ENCODE peak calls at places on chromosomes 16 and 17, in nine cellular contexts. M is prostate gland, J is breast epithelium, T is transverse colon, H is endothelial cell of umbilical vein, A is esophagus muscularis mucosa, V is SK-N-SH, K is HCT116, C is vagina. R is an unnamed sample.
A peak's percentile ranks its signal among the peaks of the same experiment; 100 is the strongest.

GRCh38 chr17:29084476-29085148 is 41.7 kb downstream of the PIPOX start:
- DNase-seq in M (no peak), J (no peak), T (peak; percentile 19), H (no peak), A (no peak), V (peak; percentile 90), K (no peak), C (no peak), R (peak; percentile 83)

GRCh38 chr17:69175812-69176517 is 34.3 kb upstream of the ABCA6 start:
- DNase-seq in M (no peak), J (no peak), T (no peak), H (peak; percentile 42), A (no peak), V (no peak), K (peak; percentile 77), C (no peak), R (no peak)

GRCh38 chr16:11432856-11433395 is 87.7 kb downstream of the RMI2 start:
- DNase-seq in M (no peak), J (no peak), T (no peak), H (no peak), A (no peak), V (no peak), K (no peak), C (no peak), R (no peak)

GRCh38 chr16:10870137-10870776 is 6.7 kb upstream of the CIITA start:
- DNase-seq in M (no peak), J (no peak), T (no peak), H (no peak), A (no peak), V (no peak), K (no peak), C (no peak), R (no peak)

GRCh38 chr16:68972720-68973119 is 129.4 kb downstream of the TANGO6 start:
- DNase-seq in M (no peak), J (no peak), T (peak; percentile 17), H (peak; percentile 81), A (no peak), V (peak; percentile 27), K (no peak), C (no peak), R (no peak)

GRCh38 chr17:11330871-11331270 is 89.9 kb downstream of the SHISA6 start:
- DNase-seq in M (no peak), J (no peak), T (no peak), H (no peak), A (peak; percentile 89), V (no peak), K (no peak), C (no peak), R (no peak)

GRCh38 chr16:17101646-17102045 is 369.1 kb downstream of the XYLT1 start:
- DNase-seq in M (no peak), J (no peak), T (no peak), H (no peak), A (no peak), V (no peak), K (peak; percentile 54), C (no peak), R (no peak)

GRCh38 chr17:83081561-83082201 is 2.3 kb downstream of the METRNL start:
- DNase-seq in M (no peak), J (no peak), T (peak; percentile 89), H (no peak), A (no peak), V (no peak), K (no peak), C (no peak), R (peak; percentile 87)

GRCh38 chr16:67077871-67078270 is 31.9 kb upstream of the PHAF1 start:
- DNase-seq in M (no peak), J (no peak), T (no peak), H (no peak), A (no peak), V (no peak), K (no peak), C (no peak), R (no peak)

GRCh38 chr17:9647014-9647413 is 1.7 kb downstream of the USP43 start:
- DNase-seq in M (peak; percentile 31), J (no peak), T (no peak), H (no peak), A (no peak), V (no peak), K (no peak), C (no peak), R (no peak)

GRCh38 chr16:78961464-78961863 is 639.1 kb downstream of the MAF start:
- DNase-seq in M (no peak), J (no peak), T (no peak), H (no peak), A (no peak), V (no peak), K (no peak), C (no peak), R (no peak)

GRCh38 chr17:29734640-29735039 is 111.9 kb upstream of the CORO6 start:
- DNase-seq in M (no peak), J (no peak), T (no peak), H (no peak), A (no peak), V (no peak), K (no peak), C (no peak), R (no peak)

GRCh38 chr16:86218479-86219170 is 291.7 kb upstream of the FOXF1 start:
- DNase-seq in M (no peak), J (peak; percentile 5), T (no peak), H (no peak), A (no peak), V (no peak), K (no peak), C (no peak), R (peak; percentile 60)

GRCh38 chr17:78933025-78933958 is 8.1 kb upstream of the TIMP2 start:
- DNase-seq in M (no peak), J (no peak), T (peak; percentile 59), H (peak; percentile 95), A (no peak), V (peak; percentile 68), K (peak; percentile 80), C (no peak), R (peak; percentile 88)

GRCh38 chr17:68035131-68035522 is 408 bp upstream of the KPNA2 start:
- DNase-seq in M (peak; percentile 91), J (peak; percentile 92), T (peak; percentile 95), H (no peak), A (no peak), V (no peak), K (no peak), C (no peak), R (peak; percentile 96)

GRCh38 chr17:39769974-39770587 is 32.3 kb downstream of the GRB7 start:
- DNase-seq in M (peak; percentile 62), J (no peak), T (no peak), H (no peak), A (no peak), V (no peak), K (peak; percentile 63), C (no peak), R (no peak)

DNA sequence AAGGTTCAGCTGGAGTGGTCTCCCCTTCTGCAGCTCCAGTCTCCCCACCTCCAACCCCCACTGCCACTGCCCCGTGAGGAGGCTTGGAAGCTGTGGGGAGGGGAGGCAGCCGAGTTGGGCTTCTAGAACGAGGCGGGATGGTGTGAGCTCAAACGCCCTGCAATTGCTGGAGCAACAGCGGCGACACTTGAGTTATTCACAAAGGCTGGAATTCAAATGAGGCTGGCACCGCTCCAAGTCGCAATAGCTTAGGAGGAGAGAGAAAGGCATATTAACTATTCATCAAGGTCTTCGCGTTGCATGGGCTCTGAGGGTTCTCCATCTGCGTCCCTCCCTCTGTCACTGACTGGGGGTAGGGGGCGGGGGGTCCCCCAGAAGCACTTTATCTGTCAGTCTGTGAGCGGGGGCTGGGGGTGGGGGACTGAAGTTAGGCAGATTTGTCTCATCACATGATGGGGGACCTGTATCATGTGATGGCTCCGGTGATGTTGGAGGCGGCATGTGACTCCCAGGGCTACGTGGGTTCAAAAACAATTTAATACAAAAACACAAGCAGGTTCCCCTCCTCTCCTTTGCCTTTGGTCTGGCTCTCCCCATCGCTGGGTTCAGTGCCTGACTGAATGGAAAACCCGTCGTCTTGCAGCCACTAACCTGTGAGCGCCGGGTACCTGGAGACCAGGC is 70.5 kb downstream of the RBBP6 start:
- DNase-seq in M (peak; percentile 10), J (peak; percentile 53), T (peak; percentile 42), H (peak; percentile 66), A (no peak), V (peak; percentile 27), K (no peak), C (no peak), R (peak; percentile 88)
- H3K4me3 ChIP-seq in M (no peak overlapping the region), J (peak overlapping the region; percentile 18), T (no peak overlapping the region), H (no peak overlapping the region), A (peak overlapping the region; percentile 44), V (no peak overlapping the region), K (no peak overlapping the region), C (peak overlapping the region; percentile 45), R (peak overlapping the region; percentile 43)

GRCh38 chr16:27549857-27550581 is at the start of the genes GTF3C1 and KATNIP:
- DNase-seq in M (peak; percentile 100), J (peak; percentile 100), T (peak; percentile 100), H (peak; percentile 99), A (peak; percentile 100), V (peak; percentile 100), K (peak; percentile 94), C (peak; percentile 100), R (peak; percentile 100)
- TF ChIP-seq POLR2AphosphoS5 in M (peak; percentile 97), J (peak; percentile 87), T (peak; percentile 91), H (peak; percentile 67), A (peak; percentile 97), V (peak; percentile 89), K (peak; percentile 94), C (peak; percentile 90), R (peak; percentile 93)

GRCh38 chr17:17075037-17075755 is 32.9 kb downstream of the MPRIP start:
- DNase-seq in M (no peak), J (peak; percentile 58), T (no peak), H (peak; percentile 66), A (no peak), V (peak; percentile 68), K (no peak), C (no peak), R (peak; percentile 91)
- H3K27ac ChIP-seq in M (no peak overlapping the region), J (peak overlapping the region; percentile 33), T (no peak overlapping the region), H (peak overlapping the region; percentile 70), A (peak overlapping the region; percentile 47), V (peak overlapping the region; percentile 76), K (no peak overlapping the region), C (peak overlapping the region; percentile 64), R (peak overlapping the region; percentile 45)

DNA sequence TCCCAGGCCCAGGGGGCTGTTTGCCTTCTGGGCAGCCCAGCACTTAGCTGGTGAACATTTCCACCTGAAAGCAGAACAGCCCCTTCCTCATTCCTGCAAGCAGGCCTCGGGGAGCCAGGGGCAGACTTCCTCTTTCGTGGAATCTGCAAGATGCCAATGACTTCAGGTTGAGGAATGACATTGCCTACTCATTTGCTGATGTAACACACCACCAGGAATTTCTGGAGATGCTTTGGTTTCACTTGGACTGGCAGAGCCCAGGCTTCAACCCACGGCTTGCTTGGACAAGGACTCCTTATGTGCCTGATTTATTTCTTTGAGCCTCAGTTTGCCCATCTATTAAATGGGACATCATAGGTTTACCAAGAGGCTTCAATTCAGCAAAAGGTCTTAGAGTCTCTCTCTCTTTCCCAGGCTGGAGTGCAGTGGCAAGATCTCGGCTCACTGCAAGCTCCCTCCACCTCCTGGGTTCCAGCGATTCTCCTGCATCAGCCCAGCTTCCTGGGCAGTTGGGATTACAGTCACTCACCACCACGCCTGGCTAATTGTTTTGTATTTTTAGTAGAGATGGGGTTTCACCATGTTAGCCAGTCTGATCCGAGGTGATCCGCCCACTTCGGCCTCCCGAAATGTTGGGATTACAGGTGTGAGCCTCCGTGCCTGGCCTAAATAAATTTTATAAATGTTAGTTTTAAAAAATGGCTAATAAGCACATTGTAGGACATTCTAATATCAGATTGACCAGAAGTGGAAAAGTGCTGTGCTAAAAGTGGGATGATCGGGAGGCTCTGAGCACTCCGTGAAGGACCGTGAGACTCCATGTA is 874 bp upstream of the NLRP1 start:
- DNase-seq in M (no peak), J (no peak), T (no peak), H (no peak), A (no peak), V (no peak), K (no peak), C (no peak), R (no peak)
- H3K4me3 ChIP-seq in M (no peak overlapping the region), J (no peak overlapping the region), T (no peak overlapping the region), H (no peak overlapping the region), A (no peak overlapping the region), V (peak overlapping the region; percentile 61), K (no peak overlapping the region), C (no peak overlapping the region), R (peak overlapping the region; percentile 52)